ENCODE peak calls at places on chromosomes 12 and 14, in nine cellular contexts. One of them, this sample, is unnamed.

GRCh38 chr12:103542078-103542477 is 45.0 kb upstream of the STAB2 start:
- DNase-seq in CD4-positive, alpha-beta T cell: no peak
- DNase-seq in T-helper 2 cell: no peak
- DNase-seq in activated T-helper 1 cell treated with Interleukin-2 at 50 U/mL for 16 hours: no peak
- DNase-seq in C1 segment of cervical spinal cord: no peak
- DNase-seq in astrocyte of the cerebellum: no peak
- DNase-seq in GM12865: no peak
- DNase-seq in nucleus accumbens: no peak
- DNase-seq in stimulated activated CD8-positive, alpha-beta memory T cell treated with anti-CD3 and anti-CD28 coated beads, Interleukin-15, amount 100 ng/mL, for 1 hour: no peak
- DNase-seq in this sample: no peak

GRCh38 chr12:30974746-30975500 is 48.4 kb downstream of the TSPAN11 start:
- DNase-seq in CD4-positive, alpha-beta T cell: no peak
- DNase-seq in T-helper 2 cell: no peak
- DNase-seq in activated T-helper 1 cell treated with Interleukin-2 at 50 U/mL for 16 hours: no peak
- DNase-seq in C1 segment of cervical spinal cord: no peak
- DNase-seq in astrocyte of the cerebellum: no peak
- DNase-seq in GM12865: no peak
- DNase-seq in nucleus accumbens: no peak
- DNase-seq in stimulated activated CD8-positive, alpha-beta memory T cell treated with anti-CD3 and anti-CD28 coated beads, Interleukin-15, amount 100 ng/mL, for 1 hour: no peak
- DNase-seq in this sample: no peak

GRCh38 chr12:57720606-57721595 is 17.6 kb downstream of the AGAP2 start:
- DNase-seq in CD4-positive, alpha-beta T cell: no peak
- DNase-seq in T-helper 2 cell: no peak
- DNase-seq in activated T-helper 1 cell treated with Interleukin-2 at 50 U/mL for 16 hours: no peak
- DNase-seq in C1 segment of cervical spinal cord: no peak
- DNase-seq in astrocyte of the cerebellum: no peak
- DNase-seq in GM12865: no peak
- DNase-seq in nucleus accumbens: no peak
- DNase-seq in stimulated activated CD8-positive, alpha-beta memory T cell treated with anti-CD3 and anti-CD28 coated beads, Interleukin-15, amount 100 ng/mL, for 1 hour: no peak
- DNase-seq in this sample: no peak

GRCh38 chr14:104512771-104513640 is 66.6 kb upstream of the C14orf180 start:
- DNase-seq in CD4-positive, alpha-beta T cell: no peak
- DNase-seq in T-helper 2 cell: no peak
- DNase-seq in activated T-helper 1 cell treated with Interleukin-2 at 50 U/mL for 16 hours: no peak
- DNase-seq in C1 segment of cervical spinal cord: no peak
- DNase-seq in astrocyte of the cerebellum: no peak
- DNase-seq in GM12865: no peak
- DNase-seq in nucleus accumbens: no peak
- DNase-seq in stimulated activated CD8-positive, alpha-beta memory T cell treated with anti-CD3 and anti-CD28 coated beads, Interleukin-15, amount 100 ng/mL, for 1 hour: no peak
- DNase-seq in this sample: no peak

GRCh38 chr12:120757226-120757742 is 31.7 kb downstream of the ACADS start:
- DNase-seq in CD4-positive, alpha-beta T cell: no peak
- DNase-seq in T-helper 2 cell: no peak
- DNase-seq in activated T-helper 1 cell treated with Interleukin-2 at 50 U/mL for 16 hours: no peak
- DNase-seq in C1 segment of cervical spinal cord: no peak
- DNase-seq in astrocyte of the cerebellum: no peak
- DNase-seq in GM12865: no peak
- DNase-seq in nucleus accumbens: no peak
- DNase-seq in stimulated activated CD8-positive, alpha-beta memory T cell treated with anti-CD3 and anti-CD28 coated beads, Interleukin-15, amount 100 ng/mL, for 1 hour: no peak
- DNase-seq in this sample: no peak

GRCh38 chr12:12003609-12004008 is 67.1 kb upstream of the BCL2L14 start:
- DNase-seq in CD4-positive, alpha-beta T cell: no peak
- DNase-seq in T-helper 2 cell: no peak
- DNase-seq in activated T-helper 1 cell treated with Interleukin-2 at 50 U/mL for 16 hours: no peak
- DNase-seq in C1 segment of cervical spinal cord: no peak
- DNase-seq in astrocyte of the cerebellum: no peak
- DNase-seq in GM12865: no peak
- DNase-seq in nucleus accumbens: no peak
- DNase-seq in stimulated activated CD8-positive, alpha-beta memory T cell treated with anti-CD3 and anti-CD28 coated beads, Interleukin-15, amount 100 ng/mL, for 1 hour: no peak
- DNase-seq in this sample: no peak

GRCh38 chr14:101980700-101981099 is 16.3 kb downstream of the DYNC1H1 start:
- DNase-seq in CD4-positive, alpha-beta T cell: no peak
- DNase-seq in T-helper 2 cell: no peak
- DNase-seq in activated T-helper 1 cell treated with Interleukin-2 at 50 U/mL for 16 hours: no peak
- DNase-seq in C1 segment of cervical spinal cord: peak; percentile 16
- DNase-seq in astrocyte of the cerebellum: peak; percentile 99
- DNase-seq in GM12865: peak; percentile 82
- DNase-seq in nucleus accumbens: peak; percentile 29
- DNase-seq in stimulated activated CD8-positive, alpha-beta memory T cell treated with anti-CD3 and anti-CD28 coated beads, Interleukin-15, amount 100 ng/mL, for 1 hour: no peak
- DNase-seq in this sample: no peak

GRCh38 chr12:14362347-14362746 is 3.1 kb upstream of the ATF7IP start:
- DNase-seq in CD4-positive, alpha-beta T cell: no peak
- DNase-seq in T-helper 2 cell: no peak
- DNase-seq in activated T-helper 1 cell treated with Interleukin-2 at 50 U/mL for 16 hours: no peak
- DNase-seq in C1 segment of cervical spinal cord: no peak
- DNase-seq in astrocyte of the cerebellum: no peak
- DNase-seq in GM12865: peak; percentile 55
- DNase-seq in nucleus accumbens: no peak
- DNase-seq in stimulated activated CD8-positive, alpha-beta memory T cell treated with anti-CD3 and anti-CD28 coated beads, Interleukin-15, amount 100 ng/mL, for 1 hour: no peak
- DNase-seq in this sample: no peak

GRCh38 chr12:51958542-51958941 is 7.0 kb downstream of the ACVR1B start:
- DNase-seq in CD4-positive, alpha-beta T cell: no peak
- DNase-seq in T-helper 2 cell: no peak
- DNase-seq in activated T-helper 1 cell treated with Interleukin-2 at 50 U/mL for 16 hours: no peak
- DNase-seq in C1 segment of cervical spinal cord: no peak
- DNase-seq in astrocyte of the cerebellum: no peak
- DNase-seq in GM12865: no peak
- DNase-seq in nucleus accumbens: no peak
- DNase-seq in stimulated activated CD8-positive, alpha-beta memory T cell treated with anti-CD3 and anti-CD28 coated beads, Interleukin-15, amount 100 ng/mL, for 1 hour: no peak
- DNase-seq in this sample: no peak

GRCh38 chr14:106058342-106058741 is 532.0 kb downstream of the TMEM121 start:
- DNase-seq in CD4-positive, alpha-beta T cell: no peak
- DNase-seq in T-helper 2 cell: no peak
- DNase-seq in activated T-helper 1 cell treated with Interleukin-2 at 50 U/mL for 16 hours: no peak
- DNase-seq in C1 segment of cervical spinal cord: no peak
- DNase-seq in astrocyte of the cerebellum: no peak
- DNase-seq in GM12865: no peak
- DNase-seq in nucleus accumbens: no peak
- DNase-seq in stimulated activated CD8-positive, alpha-beta memory T cell treated with anti-CD3 and anti-CD28 coated beads, Interleukin-15, amount 100 ng/mL, for 1 hour: no peak
- DNase-seq in this sample: no peak

GRCh38 chr12:8698132-8698829 is 490 bp downstream of the RIMKLB start:
- DNase-seq in CD4-positive, alpha-beta T cell: peak; percentile 15
- DNase-seq in T-helper 2 cell: peak; percentile 35
- DNase-seq in activated T-helper 1 cell treated with Interleukin-2 at 50 U/mL for 16 hours: peak; percentile 24
- DNase-seq in C1 segment of cervical spinal cord: peak; percentile 58
- DNase-seq in astrocyte of the cerebellum: no peak
- DNase-seq in GM12865: peak; percentile 59
- DNase-seq in nucleus accumbens: no peak
- DNase-seq in stimulated activated CD8-positive, alpha-beta memory T cell treated with anti-CD3 and anti-CD28 coated beads, Interleukin-15, amount 100 ng/mL, for 1 hour: no peak
- DNase-seq in this sample: peak; percentile 58

GRCh38 chr12:20620311-20620710 is 74.8 kb upstream of the SLCO1C1 start:
- DNase-seq in CD4-positive, alpha-beta T cell: no peak
- DNase-seq in T-helper 2 cell: no peak
- DNase-seq in activated T-helper 1 cell treated with Interleukin-2 at 50 U/mL for 16 hours: no peak
- DNase-seq in C1 segment of cervical spinal cord: no peak
- DNase-seq in astrocyte of the cerebellum: no peak
- DNase-seq in GM12865: no peak
- DNase-seq in nucleus accumbens: no peak
- DNase-seq in stimulated activated CD8-positive, alpha-beta memory T cell treated with anti-CD3 and anti-CD28 coated beads, Interleukin-15, amount 100 ng/mL, for 1 hour: no peak
- DNase-seq in this sample: no peak

GRCh38 chr14:68563256-68564131 is 229.4 kb downstream of the ZFP36L1 start:
- DNase-seq in CD4-positive, alpha-beta T cell: no peak
- DNase-seq in T-helper 2 cell: no peak
- DNase-seq in activated T-helper 1 cell treated with Interleukin-2 at 50 U/mL for 16 hours: no peak
- DNase-seq in C1 segment of cervical spinal cord: no peak
- DNase-seq in astrocyte of the cerebellum: no peak
- DNase-seq in GM12865: no peak
- DNase-seq in nucleus accumbens: no peak
- DNase-seq in stimulated activated CD8-positive, alpha-beta memory T cell treated with anti-CD3 and anti-CD28 coated beads, Interleukin-15, amount 100 ng/mL, for 1 hour: no peak
- DNase-seq in this sample: no peak

GRCh38 chr12:122519418-122519817 is 7.3 kb downstream of the RSRC2 start:
- DNase-seq in CD4-positive, alpha-beta T cell: no peak
- DNase-seq in T-helper 2 cell: no peak
- DNase-seq in activated T-helper 1 cell treated with Interleukin-2 at 50 U/mL for 16 hours: no peak
- DNase-seq in C1 segment of cervical spinal cord: no peak
- DNase-seq in astrocyte of the cerebellum: no peak
- DNase-seq in GM12865: no peak
- DNase-seq in nucleus accumbens: no peak
- DNase-seq in stimulated activated CD8-positive, alpha-beta memory T cell treated with anti-CD3 and anti-CD28 coated beads, Interleukin-15, amount 100 ng/mL, for 1 hour: no peak
- DNase-seq in this sample: no peak

GRCh38 chr12:56151672-56152131 is 685 bp upstream of the MYL6B start:
- DNase-seq in CD4-positive, alpha-beta T cell: peak; percentile 65
- DNase-seq in T-helper 2 cell: peak; percentile 59
- DNase-seq in activated T-helper 1 cell treated with Interleukin-2 at 50 U/mL for 16 hours: peak; percentile 45
- DNase-seq in C1 segment of cervical spinal cord: no peak
- DNase-seq in astrocyte of the cerebellum: no peak
- DNase-seq in GM12865: peak; percentile 85
- DNase-seq in nucleus accumbens: no peak
- DNase-seq in stimulated activated CD8-positive, alpha-beta memory T cell treated with anti-CD3 and anti-CD28 coated beads, Interleukin-15, amount 100 ng/mL, for 1 hour: peak; percentile 49
- DNase-seq in this sample: peak; percentile 77

GRCh38 chr12:53929527-53929926 is 9.1 kb upstream of the HOXC13 start:
- DNase-seq in CD4-positive, alpha-beta T cell: no peak
- DNase-seq in T-helper 2 cell: no peak
- DNase-seq in activated T-helper 1 cell treated with Interleukin-2 at 50 U/mL for 16 hours: no peak
- DNase-seq in C1 segment of cervical spinal cord: no peak
- DNase-seq in astrocyte of the cerebellum: no peak
- DNase-seq in GM12865: no peak
- DNase-seq in nucleus accumbens: no peak
- DNase-seq in stimulated activated CD8-positive, alpha-beta memory T cell treated with anti-CD3 and anti-CD28 coated beads, Interleukin-15, amount 100 ng/mL, for 1 hour: no peak
- DNase-seq in this sample: no peak

GRCh38 chr12:121279507-121279915 is 17.0 kb downstream of the CAMKK2 start:
- DNase-seq in CD4-positive, alpha-beta T cell: no peak
- DNase-seq in T-helper 2 cell: no peak
- DNase-seq in activated T-helper 1 cell treated with Interleukin-2 at 50 U/mL for 16 hours: no peak
- DNase-seq in C1 segment of cervical spinal cord: no peak
- DNase-seq in astrocyte of the cerebellum: no peak
- DNase-seq in GM12865: no peak
- DNase-seq in nucleus accumbens: no peak
- DNase-seq in stimulated activated CD8-positive, alpha-beta memory T cell treated with anti-CD3 and anti-CD28 coated beads, Interleukin-15, amount 100 ng/mL, for 1 hour: no peak
- DNase-seq in this sample: no peak

GRCh38 chr12:123696641-123697040 is 15.5 kb upstream of the ATP6V0A2 start:
- DNase-seq in CD4-positive, alpha-beta T cell: no peak
- DNase-seq in T-helper 2 cell: no peak
- DNase-seq in activated T-helper 1 cell treated with Interleukin-2 at 50 U/mL for 16 hours: no peak
- DNase-seq in C1 segment of cervical spinal cord: no peak
- DNase-seq in astrocyte of the cerebellum: no peak
- DNase-seq in GM12865: no peak
- DNase-seq in nucleus accumbens: no peak
- DNase-seq in stimulated activated CD8-positive, alpha-beta memory T cell treated with anti-CD3 and anti-CD28 coated beads, Interleukin-15, amount 100 ng/mL, for 1 hour: no peak
- DNase-seq in this sample: no peak

GRCh38 chr12:53234236-53234635 is 2.2 kb upstream of the RARG start:
- DNase-seq in CD4-positive, alpha-beta T cell: no peak
- DNase-seq in T-helper 2 cell: no peak
- DNase-seq in activated T-helper 1 cell treated with Interleukin-2 at 50 U/mL for 16 hours: no peak
- DNase-seq in C1 segment of cervical spinal cord: no peak
- DNase-seq in astrocyte of the cerebellum: no peak
- DNase-seq in GM12865: no peak
- DNase-seq in nucleus accumbens: no peak
- DNase-seq in stimulated activated CD8-positive, alpha-beta memory T cell treated with anti-CD3 and anti-CD28 coated beads, Interleukin-15, amount 100 ng/mL, for 1 hour: no peak
- DNase-seq in this sample: no peak

GRCh38 chr14:100771121-100771800 is 44.6 kb downstream of the DLK1 start:
- DNase-seq in CD4-positive, alpha-beta T cell: no peak
- DNase-seq in T-helper 2 cell: no peak
- DNase-seq in activated T-helper 1 cell treated with Interleukin-2 at 50 U/mL for 16 hours: no peak
- DNase-seq in C1 segment of cervical spinal cord: no peak
- DNase-seq in astrocyte of the cerebellum: no peak
- DNase-seq in GM12865: no peak
- DNase-seq in nucleus accumbens: no peak
- DNase-seq in stimulated activated CD8-positive, alpha-beta memory T cell treated with anti-CD3 and anti-CD28 coated beads, Interleukin-15, amount 100 ng/mL, for 1 hour: no peak
- DNase-seq in this sample: no peak

GRCh38 chr12:71011261-71011660 is 90.7 kb upstream of the PTPRR start:
- DNase-seq in CD4-positive, alpha-beta T cell: no peak
- DNase-seq in T-helper 2 cell: no peak
- DNase-seq in activated T-helper 1 cell treated with Interleukin-2 at 50 U/mL for 16 hours: no peak
- DNase-seq in C1 segment of cervical spinal cord: no peak
- DNase-seq in astrocyte of the cerebellum: no peak
- DNase-seq in GM12865: no peak
- DNase-seq in nucleus accumbens: no peak
- DNase-seq in stimulated activated CD8-positive, alpha-beta memory T cell treated with anti-CD3 and anti-CD28 coated beads, Interleukin-15, amount 100 ng/mL, for 1 hour: no peak
- DNase-seq in this sample: no peak

GRCh38 chr12:131192951-131193350 is 239.2 kb downstream of the ADGRD1 start:
- DNase-seq in CD4-positive, alpha-beta T cell: no peak
- DNase-seq in T-helper 2 cell: no peak
- DNase-seq in activated T-helper 1 cell treated with Interleukin-2 at 50 U/mL for 16 hours: no peak
- DNase-seq in C1 segment of cervical spinal cord: no peak
- DNase-seq in astrocyte of the cerebellum: no peak
- DNase-seq in GM12865: no peak
- DNase-seq in nucleus accumbens: no peak
- DNase-seq in stimulated activated CD8-positive, alpha-beta memory T cell treated with anti-CD3 and anti-CD28 coated beads, Interleukin-15, amount 100 ng/mL, for 1 hour: no peak
- DNase-seq in this sample: no peak

GRCh38 chr12:76866726-76867125 is 12.1 kb downstream of the CSRP2 start:
- DNase-seq in CD4-positive, alpha-beta T cell: no peak
- DNase-seq in T-helper 2 cell: no peak
- DNase-seq in activated T-helper 1 cell treated with Interleukin-2 at 50 U/mL for 16 hours: no peak
- DNase-seq in C1 segment of cervical spinal cord: no peak
- DNase-seq in astrocyte of the cerebellum: peak; percentile 80
- DNase-seq in GM12865: peak; percentile 42
- DNase-seq in nucleus accumbens: no peak
- DNase-seq in stimulated activated CD8-positive, alpha-beta memory T cell treated with anti-CD3 and anti-CD28 coated beads, Interleukin-15, amount 100 ng/mL, for 1 hour: no peak
- DNase-seq in this sample: no peak

GRCh38 chr14:47269788-47270492 is 405.5 kb downstream of the MDGA2 start:
- DNase-seq in CD4-positive, alpha-beta T cell: no peak
- DNase-seq in T-helper 2 cell: no peak
- DNase-seq in activated T-helper 1 cell treated with Interleukin-2 at 50 U/mL for 16 hours: no peak
- DNase-seq in C1 segment of cervical spinal cord: no peak
- DNase-seq in astrocyte of the cerebellum: no peak
- DNase-seq in GM12865: no peak
- DNase-seq in nucleus accumbens: no peak
- DNase-seq in stimulated activated CD8-positive, alpha-beta memory T cell treated with anti-CD3 and anti-CD28 coated beads, Interleukin-15, amount 100 ng/mL, for 1 hour: no peak
- DNase-seq in this sample: peak; percentile 80

GRCh38 chr12:120984351-120984898 is 6.1 kb downstream of the HNF1A start:
- DNase-seq in CD4-positive, alpha-beta T cell: no peak
- DNase-seq in T-helper 2 cell: no peak
- DNase-seq in activated T-helper 1 cell treated with Interleukin-2 at 50 U/mL for 16 hours: no peak
- DNase-seq in C1 segment of cervical spinal cord: no peak
- DNase-seq in astrocyte of the cerebellum: no peak
- DNase-seq in GM12865: no peak
- DNase-seq in nucleus accumbens: no peak
- DNase-seq in stimulated activated CD8-positive, alpha-beta memory T cell treated with anti-CD3 and anti-CD28 coated beads, Interleukin-15, amount 100 ng/mL, for 1 hour: no peak
- DNase-seq in this sample: peak; percentile 17

GRCh38 chr14:92531151-92531873 is 17.7 kb downstream of the RIN3 start:
- DNase-seq in CD4-positive, alpha-beta T cell: no peak
- DNase-seq in T-helper 2 cell: no peak
- DNase-seq in activated T-helper 1 cell treated with Interleukin-2 at 50 U/mL for 16 hours: no peak
- DNase-seq in C1 segment of cervical spinal cord: no peak
- DNase-seq in astrocyte of the cerebellum: no peak
- DNase-seq in GM12865: peak; percentile 53
- DNase-seq in nucleus accumbens: no peak
- DNase-seq in stimulated activated CD8-positive, alpha-beta memory T cell treated with anti-CD3 and anti-CD28 coated beads, Interleukin-15, amount 100 ng/mL, for 1 hour: peak; percentile 72
- DNase-seq in this sample: no peak